ENCODE peak calls at places on chromosome 9, in four cellular contexts. Z, C, A and R are unnamed samples.

GRCh38 chr9:136808781-136809158 is 1.0 kb downstream of the RABL6 start:
- DNase-seq in Z (no peak), C (no peak), A (peak; percentile 5), R (no peak)

GRCh38 chr9:127937383-127938297 is at the start of gene DPM2:
- DNase-seq in A (peak; percentile 89), C (peak; percentile 61), Z (peak; percentile 75), R (no peak)

GRCh38 chr9:87671925-87672324 is 54.0 kb upstream of the CTSL start:
- DNase-seq in Z (no peak), A (no peak), C (no peak), R (no peak)

GRCh38 chr9:95788486-95789110 is 86.9 kb upstream of the ERCC6L2 start:
- DNase-seq in Z (no peak), A (no peak), C (no peak), R (no peak)

GRCh38 chr9:91777437-91777836 is 172.6 kb downstream of the ROR2 start:
- DNase-seq in C (no peak), A (no peak), Z (no peak), R (no peak)

GRCh38 chr9:92342825-92343488 is 17.2 kb downstream of the CENPP start:
- DNase-seq in A (no peak), C (no peak), Z (no peak), R (no peak)

GRCh38 chr9:40884072-40884901 is 244.2 kb downstream of the FOXD4L6 start:
- DNase-seq in C (no peak), A (peak; percentile 45), Z (no peak), R (no peak)

GRCh38 chr9:78613006-78613405 is 316.1 kb downstream of the PSAT1 start:
- DNase-seq in C (no peak), Z (no peak), A (no peak), R (no peak)

GRCh38 chr9:105116047-105116868 is 128.2 kb upstream of the SLC44A1 start:
- DNase-seq in C (no peak), A (no peak), Z (no peak), R (no peak)

GRCh38 chr9:76725181-76725580 is 39.1 kb upstream of the PCA3 start:
- DNase-seq in Z (no peak), C (no peak), A (no peak), R (no peak)

GRCh38 chr9:90012825-90013425 is 408.1 kb downstream of the GADD45G start:
- DNase-seq in A (no peak), Z (no peak), C (no peak), R (no peak)

GRCh38 chr9:16139781-16140180 is 586.9 kb downstream of the CCDC171 start:
- DNase-seq in Z (no peak), A (no peak), C (no peak), R (no peak)

GRCh38 chr9:136572003-136572595 is 26.3 kb upstream of the NOTCH1 start:
- DNase-seq in A (no peak), C (no peak), Z (no peak), R (no peak)

GRCh38 chr9:28651050-28651722 is 1077.9 kb upstream of the C9orf72 start:
- DNase-seq in A (no peak), C (no peak), Z (no peak), R (no peak)

GRCh38 chr9:114017741-114018715 is 60.1 kb downstream of the AMBP start:
- DNase-seq in A (no peak), Z (no peak), C (no peak), R (no peak)

GRCh38 chr9:92605224-92605623 is 64.7 kb downstream of the IPPK start:
- DNase-seq in A (no peak), C (no peak), Z (no peak), R (no peak)

GRCh38 chr9:94033383-94033782 is 50.9 kb upstream of the PTPDC1 start:
- DNase-seq in Z (no peak), A (no peak), C (no peak), R (no peak)

GRCh38 chr9:75588808-75589207 is 301.7 kb upstream of the PCSK5 start:
- DNase-seq in C (no peak), A (no peak), Z (no peak), R (no peak)

GRCh38 chr9:83920469-83920941 is 727 bp downstream of the KIF27 start:
- DNase-seq in C (no peak), Z (peak; percentile 58), A (no peak), R (no peak)

GRCh38 chr9:104984541-104984940 is 56.6 kb upstream of the ABCA1 start:
- DNase-seq in Z (no peak), C (no peak), A (no peak), R (no peak)

GRCh38 chr9:127769985-127770904 is 8.2 kb downstream of the SH2D3C start:
- DNase-seq in Z (no peak), A (no peak), C (no peak), R (no peak)

GRCh38 chr9:96302021-96302420 is at the start of gene HSD17B3:
- DNase-seq in A (no peak), C (no peak), Z (no peak), R (no peak)

GRCh38 chr9:94950040-94950732 is 223.7 kb downstream of the AOPEP start:
- DNase-seq in C (no peak), A (no peak), Z (no peak), R (no peak)

GRCh38 chr9:127586537-127586936 is 25.5 kb upstream of the STXBP1 start:
- DNase-seq in Z (peak; percentile 87), C (no peak), A (peak; percentile 81), R (no peak)

GRCh38 chr9:108022246-108022935 is 532.8 kb upstream of the KLF4 start:
- DNase-seq in A (no peak), C (no peak), Z (no peak), R (no peak)

GRCh38 chr9:32581512-32582143 is 8.7 kb upstream of the NDUFB6 start:
- DNase-seq in Z (peak; percentile 52), A (no peak), C (peak; percentile 71), R (no peak)

GRCh38 chr9:16540996-16541668 is 329.3 kb downstream of the BNC2 start:
- DNase-seq in Z (no peak), A (no peak), C (no peak), R (no peak)

GRCh38 chr9:131732061-131732526 is 7.8 kb downstream of the RAPGEF1 start:
- DNase-seq in C (no peak), Z (no peak), A (peak; percentile 46), R (peak; percentile 65)

GRCh38 chr9:118482311-118482710 is 778.1 kb downstream of the TLR4 start:
- DNase-seq in A (no peak), Z (no peak), C (no peak), R (no peak)

GRCh38 chr9:12502520-12502919 is 190.7 kb upstream of the TYRP1 start:
- DNase-seq in Z (no peak), C (no peak), A (no peak), R (no peak)

GRCh38 chr9:42852133-42852532 is 668.7 kb downstream of the SPATA31A6 start:
- DNase-seq in Z (peak; percentile 36), A (no peak), C (no peak), R (no peak)

GRCh38 chr9:29691145-29691544 is 2117.9 kb upstream of the C9orf72 start:
- DNase-seq in C (no peak), Z (no peak), A (no peak), R (no peak)

GRCh38 chr9:137316012-137316981 is 14.2 kb upstream of the NRARP start:
- DNase-seq in C (no peak), A (no peak), Z (no peak), R (no peak)

GRCh38 chr9:100011062-100011681 is 87.6 kb downstream of the ERP44 start:
- DNase-seq in A (no peak), Z (no peak), C (peak; percentile 59), R (peak; percentile 5)

GRCh38 chr9:70485273-70485858 is 70.9 kb upstream of the KLF9 start:
- DNase-seq in Z (no peak), A (no peak), C (no peak), R (no peak)

GRCh38 chr9:133258061-133259015 is 16.7 kb downstream of the ABO start:
- DNase-seq in A (no peak), C (no peak), Z (no peak), R (no peak)

GRCh38 chr9:106405871-106406435 is 457.0 kb upstream of the ZNF462 start:
- DNase-seq in C (no peak), A (no peak), Z (no peak), R (no peak)

GRCh38 chr9:106400170-106400569 is 462.8 kb upstream of the ZNF462 start:
- DNase-seq in Z (no peak), C (no peak), A (no peak), R (no peak)

GRCh38 chr9:106404137-106404536 is 458.8 kb upstream of the ZNF462 start:
- DNase-seq in Z (no peak), C (no peak), A (no peak), R (no peak)

GRCh38 chr9:106400950-106401349 is 462.0 kb upstream of the ZNF462 start:
- DNase-seq in A (no peak), C (no peak), Z (no peak), R (no peak)

GRCh38 chr9:106403081-106403480 is 459.9 kb upstream of the ZNF462 start:
- DNase-seq in A (no peak), Z (no peak), C (no peak), R (peak; percentile 35)
- H3K27ac ChIP-seq in A (no peak overlapping the region), Z (no peak overlapping the region), C (no peak overlapping the region), R (no peak overlapping the region)

GRCh38 chr9:14345586-14346237 is 31.8 kb upstream of the NFIB start:
- DNase-seq in C (no peak), Z (no peak), A (no peak), R (no peak)
- H3K4me3 ChIP-seq in C (no peak overlapping the region), Z (peak overlapping the region; percentile 58), A (peak overlapping the region; percentile 51), R (peak overlapping the region; percentile 67)

GRCh38 chr9:68706579-68707201 is 1.6 kb downstream of the PIP5K1B start:
- DNase-seq in Z (no peak), C (no peak), A (no peak), R (no peak)

GRCh38 chr9:68704498-68704803 is 589 bp upstream of the PIP5K1B start:
- DNase-seq in C (no peak), A (no peak), Z (no peak), R (no peak)

GRCh38 chr9:68704804-68705635 is at the start of gene PIP5K1B:
- DNase-seq in A (peak; percentile 90), C (no peak), Z (peak; percentile 29), R (no peak)

GRCh38 chr9:68708089-68708488 is 3.0 kb downstream of the PIP5K1B start:
- DNase-seq in A (no peak), Z (no peak), C (no peak), R (no peak)

DNA sequence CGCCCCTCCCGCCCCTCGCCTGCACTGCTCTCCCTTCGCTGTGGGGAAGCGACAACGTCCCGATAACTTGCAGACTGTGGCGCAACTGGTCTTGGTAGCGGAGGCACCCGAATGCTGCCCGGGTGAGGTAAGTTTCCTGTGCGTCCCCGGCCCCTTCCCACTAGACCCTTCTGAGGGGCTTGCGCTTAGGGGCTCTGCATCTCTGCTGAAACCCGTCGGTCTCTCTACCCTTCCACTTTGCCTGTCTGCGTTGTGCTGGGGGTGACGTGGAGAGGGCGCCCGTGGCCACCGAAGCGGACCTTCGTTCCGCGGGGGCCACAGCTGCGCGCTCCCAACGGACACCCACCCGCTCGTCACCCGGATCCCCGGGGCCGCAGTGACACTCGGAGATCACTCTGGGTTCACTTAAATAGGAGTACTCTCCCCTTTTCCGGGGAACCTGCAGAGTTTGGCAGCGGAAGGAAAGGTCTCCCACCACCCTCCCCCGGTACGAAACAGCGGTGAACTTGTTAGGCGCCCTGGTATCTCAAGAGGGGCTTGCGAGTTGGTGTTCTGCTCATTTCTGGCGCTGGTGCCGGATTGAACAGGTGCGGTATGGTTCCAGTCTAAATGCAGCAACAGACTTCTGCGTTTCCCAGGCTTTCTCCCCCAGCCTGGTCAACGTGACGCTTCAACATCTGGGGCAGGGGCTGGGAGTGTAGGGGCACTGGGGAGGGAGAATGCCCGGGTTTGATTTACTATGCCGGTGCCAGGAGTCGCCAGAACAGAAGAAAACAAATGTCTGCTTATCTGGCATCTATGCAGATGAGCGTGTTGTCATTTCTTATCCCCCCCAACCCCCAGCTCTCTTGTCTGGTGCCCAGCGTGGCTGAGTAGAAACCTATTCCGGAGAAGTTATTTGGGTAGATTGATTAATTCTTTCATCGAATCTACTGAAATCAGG is 867 bp downstream of the PIP5K1B start:
- DNase-seq in A (no peak), C (no peak), Z (no peak), R (no peak)
- H3K27ac ChIP-seq in A (peak overlapping the region; percentile 88), C (no peak overlapping the region), Z (peak overlapping the region; percentile 85), R (no peak overlapping the region)

GRCh38 chr9:37700131-37700530 is 49.4 kb downstream of the FRMPD1 start:
- DNase-seq in A (no peak), Z (no peak), C (no peak), R (no peak)
- H3K4me3 ChIP-seq in A (no peak overlapping the region), Z (no peak overlapping the region), C (no peak overlapping the region), R (no peak overlapping the region)